ENCODE peak calls at places on chromosomes 12 and 14, in four cellular contexts. B is A549, G is SK-N-SH, R is HCT116. N is an unnamed sample.

GRCh38 chr12:72957454-72957853 is 685.3 kb downstream of the TRHDE start:
- DNase-seq in B (no peak), G (no peak), R (no peak), N (no peak)

GRCh38 chr12:91219511-91219910 is 36.9 kb upstream of the DCN start:
- DNase-seq in B (no peak), G (no peak), R (no peak), N (no peak)

GRCh38 chr14:49972199-49972671 is 79.4 kb downstream of the ARF6 start:
- DNase-seq in B (peak; percentile 66), G (no peak), R (no peak), N (peak; percentile 51)

GRCh38 chr12:44960856-44961255 is 84.7 kb upstream of the NELL2 start:
- DNase-seq in B (peak; percentile 11), G (no peak), R (peak; percentile 19), N (no peak)

GRCh38 chr14:67503331-67503730 is 14.8 kb upstream of the TMEM229B start:
- DNase-seq in B (no peak), G (no peak), R (no peak), N (no peak)

GRCh38 chr12:53378705-53379388 is 1.1 kb upstream of the SP1 start:
- DNase-seq in B (no peak), G (no peak), R (no peak), N (no peak)

GRCh38 chr12:46401703-46402102 is 29.1 kb upstream of the SLC38A2 start:
- DNase-seq in B (no peak), G (no peak), R (no peak), N (no peak)

GRCh38 chr12:14394317-14395058 is 29.0 kb downstream of the ATF7IP start:
- DNase-seq in B (peak; percentile 83), G (peak; percentile 44), R (peak; percentile 79), N (peak; percentile 47)

GRCh38 chr12:93047118-93047517 is 118.0 kb upstream of the EEA1 start:
- DNase-seq in B (no peak), G (no peak), R (no peak), N (no peak)

GRCh38 chr14:101540481-101540880 is 20.8 kb upstream of the DIO3 start:
- DNase-seq in B (no peak), G (no peak), R (no peak), N (no peak)

GRCh38 chr12:77062846-77063461 is 2.4 kb downstream of the E2F7 start:
- DNase-seq in B (no peak), G (no peak), R (no peak), N (peak; percentile 64)

GRCh38 chr12:66051361-66051760 is 79.2 kb downstream of the LLPH start:
- DNase-seq in B (no peak), G (no peak), R (no peak), N (no peak)

GRCh38 chr12:121709478-121709890 is 3.1 kb upstream of the TMEM120B start:
- DNase-seq in B (peak; percentile 79), G (no peak), R (peak; percentile 51), N (no peak)

GRCh38 chr12:11771895-11772502 is 122.5 kb downstream of the ETV6 start:
- DNase-seq in B (no peak), G (no peak), R (no peak), N (no peak)

GRCh38 chr12:49917788-49918173 is 14.1 kb upstream of the FAIM2 start:
- DNase-seq in B (no peak), G (no peak), R (no peak), N (no peak)

GRCh38 chr14:104356738-104357688 is 218.6 kb downstream of the KIF26A start:
- DNase-seq in B (no peak), G (peak; percentile 31), R (no peak), N (no peak)

GRCh38 chr12:55705802-55706402 is 1.8 kb downstream of the ITGA7 start:
- DNase-seq in B (peak; percentile 27), G (no peak), R (no peak), N (no peak)

GRCh38 chr12:67541625-67541991 is 106.9 kb upstream of the DYRK2 start:
- DNase-seq in B (no peak), G (no peak), R (no peak), N (no peak)

GRCh38 chr12:12620730-12621315 is 9.1 kb downstream of the CREBL2 start:
- DNase-seq in B (no peak), G (no peak), R (no peak), N (no peak)

GRCh38 chr12:44317651-44318126 is 481.8 kb downstream of the TMEM117 start:
- DNase-seq in B (peak; percentile 58), G (peak; percentile 25), R (peak; percentile 15), N (peak; percentile 28)

GRCh38 chr14:100076133-100076532 is 10.9 kb downstream of the EVL start:
- DNase-seq in B (peak; percentile 45), G (no peak), R (peak; percentile 15), N (no peak)

GRCh38 chr12:58310828-58311273 is 369.5 kb downstream of the ATP23 start:
- DNase-seq in B (peak; percentile 95), G (no peak), R (peak; percentile 66), N (peak; percentile 92)

GRCh38 chr14:35829449-35829848 is 3.3 kb downstream of the BRMS1L start:
- DNase-seq in B (no peak), G (no peak), R (no peak), N (no peak)

GRCh38 chr12:115046805-115047204 is 362.8 kb upstream of the TBX3 start:
- DNase-seq in B (peak; percentile 13), G (no peak), R (peak; percentile 1), N (no peak)

GRCh38 chr12:21558100-21558679 is 32.1 kb downstream of the SPX start:
- DNase-seq in B (no peak), G (no peak), R (no peak), N (no peak)

GRCh38 chr14:83706555-83706954 is 1823.4 kb upstream of the FLRT2 start:
- DNase-seq in B (no peak), G (peak; percentile 1), R (no peak), N (no peak)

GRCh38 chr14:98965061-98965460 is 306.9 kb downstream of the BCL11B start:
- DNase-seq in B (no peak), G (no peak), R (no peak), N (no peak)
- TF ChIP-seq REST in B (no peak), G (no peak), R (no peak), N (no peak)

DNA sequence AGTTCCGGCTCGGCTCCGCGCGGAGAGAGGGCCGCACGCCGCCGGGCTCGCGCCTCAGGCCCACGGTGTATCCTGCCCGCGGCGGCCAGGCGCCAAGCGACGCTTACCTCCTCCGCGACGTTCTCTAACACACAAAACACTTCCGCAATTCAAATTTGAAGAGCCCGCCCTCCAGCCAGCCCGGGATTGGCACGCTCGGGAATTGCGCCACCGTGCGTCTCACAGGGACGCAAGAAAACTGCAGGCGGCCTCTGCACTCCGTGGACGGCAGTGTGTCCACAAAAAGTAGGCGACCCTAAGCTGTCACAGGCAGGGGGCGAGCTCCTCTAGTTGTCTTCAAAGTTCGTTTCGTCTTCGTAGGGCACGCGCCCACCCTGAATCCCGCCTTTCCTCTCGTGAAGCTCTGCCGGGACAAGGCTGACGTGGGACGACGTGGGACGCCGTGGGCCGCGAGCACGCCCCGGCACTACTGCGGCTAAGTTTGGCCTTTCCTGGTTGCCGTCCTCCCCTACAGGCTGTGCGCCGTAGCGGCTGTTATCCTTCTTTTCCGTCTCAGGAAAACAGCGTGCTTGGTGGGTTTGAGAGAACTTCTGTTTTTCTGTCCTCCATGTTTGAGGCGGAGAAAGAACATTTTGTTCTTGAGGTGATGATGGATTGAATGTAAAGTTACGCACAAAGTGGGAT is at the start of gene MIS18BP1:
- DNase-seq in B (peak; percentile 98), G (peak; percentile 84), R (peak; percentile 92), N (peak; percentile 69)
- TF ChIP-seq REST in B (no peak), G (no peak), R (no peak), N (no peak)

GRCh38 chr14:70909788-70910614 is 2.7 kb downstream of the PCNX1 start:
- DNase-seq in B (no peak), G (no peak), R (no peak), N (no peak)
- TF ChIP-seq REST in B (no peak), G (no peak), R (no peak), N (no peak)

GRCh38 chr12:106783515-106783914 is 9.0 kb downstream of the RIC8B start:
- DNase-seq in B (no peak), G (no peak), R (no peak), N (no peak)
- TF ChIP-seq REST in B (no peak), G (no peak), R (no peak), N (no peak)

GRCh38 chr12:100142851-100143559 is at the start of gene BLTP3B:
- DNase-seq in B (peak; percentile 86), G (peak; percentile 97), R (peak; percentile 54), N (no peak)

GRCh38 chr12:100138048-100138907 is 4.4 kb downstream of the BLTP3B start:
- DNase-seq in B (peak; percentile 45), G (no peak), R (no peak), N (no peak)

GRCh38 chr12:100145643-100146042 is 3.0 kb upstream of the BLTP3B start:
- DNase-seq in B (no peak), G (no peak), R (no peak), N (no peak)

GRCh38 chr12:100141666-100141997 is 1.0 kb downstream of the BLTP3B start:
- DNase-seq in B (peak; percentile 77), G (no peak), R (peak; percentile 32), N (peak; percentile 77)

DNA sequence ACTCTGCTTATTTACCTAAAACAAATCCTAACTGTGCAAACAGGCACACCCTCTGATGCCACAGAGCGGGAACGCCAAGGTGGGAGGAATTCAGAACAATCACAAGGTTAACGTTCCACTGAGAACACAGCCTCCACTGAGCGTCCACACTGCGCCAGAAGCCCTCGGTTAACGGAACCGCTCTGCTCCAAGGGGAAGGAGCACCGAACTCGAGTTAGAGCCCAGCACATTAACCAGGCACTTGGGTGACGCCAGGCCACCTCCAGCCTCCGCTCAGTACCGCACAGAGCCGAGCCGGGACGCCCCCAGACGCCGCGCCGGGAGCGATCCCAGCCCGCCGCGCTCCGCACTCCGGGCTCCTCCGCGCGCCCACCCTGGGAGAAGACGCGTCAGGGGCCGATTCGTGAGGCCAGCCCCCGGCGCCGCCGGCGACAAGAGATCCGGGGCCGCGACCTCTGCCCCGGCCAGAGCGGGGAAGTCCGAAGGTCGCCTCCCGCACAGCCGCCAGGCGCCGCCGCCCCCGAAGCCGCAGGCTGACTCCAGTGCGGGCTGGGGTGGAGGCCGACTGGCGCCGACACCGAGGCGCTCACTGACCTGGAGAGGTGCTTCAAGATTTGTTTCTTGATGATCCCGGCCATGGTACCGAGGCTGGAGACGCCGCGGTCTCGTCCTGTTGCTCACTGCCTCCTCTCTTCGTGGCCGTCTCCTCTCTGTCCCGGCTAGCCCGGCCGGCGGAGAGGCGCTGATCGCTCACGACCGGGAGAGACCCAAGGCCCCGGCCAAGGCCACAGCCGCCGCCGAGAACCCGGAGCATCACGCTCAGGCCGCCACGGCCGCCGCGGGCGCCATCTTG is 450 bp downstream of the BLTP3B start:
- DNase-seq in B (peak; percentile 77), G (peak; percentile 81), R (no peak), N (no peak)
- TF ChIP-seq REST in B (no peak), G (no peak), R (no peak), N (no peak)

DNA sequence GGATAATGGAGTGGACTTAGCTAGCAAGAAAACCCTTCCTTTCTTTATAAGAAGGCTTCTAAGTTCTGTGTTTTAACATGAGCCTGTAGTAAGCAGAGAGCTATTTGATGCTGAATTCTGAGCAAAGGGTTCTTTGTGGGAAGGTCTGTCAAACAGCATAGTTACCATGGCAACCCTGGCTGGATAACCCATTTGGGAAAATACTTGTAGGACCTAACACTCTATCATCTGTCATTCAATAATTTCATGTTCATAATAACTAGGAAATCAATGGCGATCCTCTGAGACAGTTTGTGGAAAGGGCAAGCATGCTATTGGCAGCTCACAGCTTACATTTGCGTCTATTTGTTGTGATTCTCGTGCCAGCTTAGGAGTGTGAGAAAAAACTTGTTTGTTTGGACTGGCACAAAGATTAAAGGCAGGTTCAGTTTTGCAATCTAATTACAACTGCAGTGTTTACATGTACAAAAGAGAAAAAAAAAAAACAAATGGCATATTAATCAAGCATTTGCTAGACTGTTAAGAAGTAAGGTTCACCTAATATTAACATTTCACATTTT is 219.2 kb downstream of the PDZRN4 start:
- DNase-seq in B (no peak), G (no peak), R (no peak), N (no peak)
- TF ChIP-seq REST in B (no peak), G (no peak), R (no peak), N (no peak)

N was measured in Panc1.